ENCODE peak calls at places on chromosomes 6 and 20, in ten cellular contexts. Z is CD8-positive, alpha-beta memory T cell; U is colonic mucosa; J is GM12865; X is M059J; T is mucosa of descending colon; C is GM18507; R is activated CD4-positive, alpha-beta T cell treated with anti-CD3 and anti-CD28 coated beads, Interleukin-2, amount 50 U/mL, for 1 hour; G is stimulated activated naive CD8-positive, alpha-beta T cell treated with anti-CD3 and anti-CD28 coated beads, Interleukin-15, Interleukin-2, amounts not matched to agents 100 U/mL and 50 U/mL, for 24 hours; I is type B pancreatic cell. H is an unnamed sample.

GRCh38 chr6:73282876-73283275 is 19.9 kb upstream of the KHDC1 start:
- DNase-seq in I (no peak), X (no peak), U (no peak), Z (no peak), J (no peak), G (no peak), T (no peak), C (no peak), R (no peak), H (no peak)

GRCh38 chr6:129350278-129350677 is 359.7 kb downstream of the ARHGAP18 start:
- DNase-seq in X (no peak), T (peak), U (peak), R (no peak), Z (no peak), J (no peak), G (no peak), C (no peak), I (no peak), H (no peak)

GRCh38 chr6:12196326-12196936 is 93.7 kb upstream of the EDN1 start:
- DNase-seq in C (no peak), T (no peak), G (no peak), X (peak), U (no peak), Z (no peak), R (no peak), I (no peak), J (no peak), H (no peak)

GRCh38 chr6:35370124-35370741 is 27.9 kb downstream of the PPARD start:
- DNase-seq in U (peak), I (no peak), Z (no peak), X (peak), J (peak), T (peak), R (peak), C (no peak), G (peak), H (peak)

GRCh38 chr20:19990911-19991707 is 26.1 kb upstream of the NAA20 start:
- DNase-seq in U (no peak), Z (no peak), T (no peak), I (no peak), G (no peak), J (no peak), R (no peak), X (peak), C (no peak), H (no peak)

GRCh38 chr6:126891158-126891557 is 227.3 kb upstream of the RSPO3 start:
- DNase-seq in X (no peak), G (no peak), R (no peak), U (no peak), Z (no peak), C (no peak), I (no peak), T (no peak), J (no peak), H (no peak)

GRCh38 chr6:137000825-137001224 is 43.9 kb downstream of the IL20RA start:
- DNase-seq in X (peak), C (no peak), U (no peak), I (no peak), T (no peak), Z (no peak), J (no peak), R (no peak), G (no peak), H (no peak)

GRCh38 chr6:5179917-5180316 is 80.8 kb downstream of the LYRM4 start:
- DNase-seq in I (no peak), U (no peak), Z (no peak), X (peak), J (no peak), T (no peak), R (no peak), G (no peak), C (no peak), H (no peak)

GRCh38 chr20:2752631-2753455 is 47.6 kb downstream of the CPXM1 start:
- DNase-seq in T (peak), I (no peak), G (peak), C (peak), U (peak), Z (peak), J (peak), R (peak), X (peak), H (peak)

GRCh38 chr6:3940703-3941102 is 91.5 kb downstream of the FAM50B start:
- DNase-seq in G (no peak), U (no peak), J (no peak), Z (no peak), X (no peak), R (no peak), I (no peak), T (no peak), C (no peak), H (no peak)

GRCh38 chr6:7692453-7692784 is 33.5 kb upstream of the BMP6 start:
- DNase-seq in C (no peak), T (no peak), I (no peak), U (no peak), J (no peak), X (no peak), R (no peak), Z (no peak), G (no peak), H (no peak)

H was measured in GM20000.